ENCODE peak calls at places on chromosomes 5 and 9, in eight cellular contexts. One of them, this sample, is unnamed.

GRCh38 chr5:131022811-131023210 is 142.2 kb downstream of the HINT1 start:
- DNase-seq in activated CD4-positive, alpha-beta T cell treated with anti-CD3 and anti-CD28 coated beads, Interleukin-2, amount 50 U/mL, for 1 hour: no peak
- DNase-seq in M059J: no peak
- DNase-seq in psoas muscle: no peak
- DNase-seq in mammary epithelial cell: no peak
- DNase-seq in iPS-NIHi11: no peak
- DNase-seq in LoVo: no peak
- DNase-seq in stimulated activated CD8-positive, alpha-beta memory T cell treated with anti-CD3 and anti-CD28 coated beads, Interleukin-7, amount 100 ng/mL, for 4 hours: no peak
- DNase-seq in this sample: no peak

GRCh38 chr9:128005938-128006337 is 25.1 kb upstream of the EEIG1 start:
- DNase-seq in stimulated activated CD8-positive, alpha-beta memory T cell treated with anti-CD3 and anti-CD28 coated beads, Interleukin-7, amount 100 ng/mL, for 4 hours: no peak
- DNase-seq in M059J: peak
- DNase-seq in activated CD4-positive, alpha-beta T cell treated with anti-CD3 and anti-CD28 coated beads, Interleukin-2, amount 50 U/mL, for 1 hour: no peak
- DNase-seq in mammary epithelial cell: no peak
- DNase-seq in LoVo: no peak
- DNase-seq in iPS-NIHi11: no peak
- DNase-seq in psoas muscle: peak
- DNase-seq in this sample: peak

GRCh38 chr9:114893622-114894021 is 36.8 kb downstream of the TNFSF8 start:
- DNase-seq in activated CD4-positive, alpha-beta T cell treated with anti-CD3 and anti-CD28 coated beads, Interleukin-2, amount 50 U/mL, for 1 hour: no peak
- DNase-seq in psoas muscle: no peak
- DNase-seq in iPS-NIHi11: no peak
- DNase-seq in stimulated activated CD8-positive, alpha-beta memory T cell treated with anti-CD3 and anti-CD28 coated beads, Interleukin-7, amount 100 ng/mL, for 4 hours: peak
- DNase-seq in M059J: peak
- DNase-seq in LoVo: no peak
- DNase-seq in mammary epithelial cell: peak
- DNase-seq in this sample: peak

GRCh38 chr5:170348069-170348702 is 41.0 kb downstream of the KCNMB1 start:
- DNase-seq in mammary epithelial cell: no peak
- DNase-seq in LoVo: no peak
- DNase-seq in psoas muscle: no peak
- DNase-seq in M059J: no peak
- DNase-seq in activated CD4-positive, alpha-beta T cell treated with anti-CD3 and anti-CD28 coated beads, Interleukin-2, amount 50 U/mL, for 1 hour: no peak
- DNase-seq in stimulated activated CD8-positive, alpha-beta memory T cell treated with anti-CD3 and anti-CD28 coated beads, Interleukin-7, amount 100 ng/mL, for 4 hours: no peak
- DNase-seq in iPS-NIHi11: no peak
- DNase-seq in this sample: no peak

GRCh38 chr9:125467341-125467740 is 205.7 kb downstream of the GAPVD1 start:
- DNase-seq in mammary epithelial cell: no peak
- DNase-seq in psoas muscle: no peak
- DNase-seq in stimulated activated CD8-positive, alpha-beta memory T cell treated with anti-CD3 and anti-CD28 coated beads, Interleukin-7, amount 100 ng/mL, for 4 hours: no peak
- DNase-seq in M059J: no peak
- DNase-seq in iPS-NIHi11: no peak
- DNase-seq in LoVo: no peak
- DNase-seq in activated CD4-positive, alpha-beta T cell treated with anti-CD3 and anti-CD28 coated beads, Interleukin-2, amount 50 U/mL, for 1 hour: no peak
- DNase-seq in this sample: no peak

GRCh38 chr5:179610903-179611265 is 12.6 kb downstream of the HNRNPH1 start:
- DNase-seq in psoas muscle: no peak
- DNase-seq in activated CD4-positive, alpha-beta T cell treated with anti-CD3 and anti-CD28 coated beads, Interleukin-2, amount 50 U/mL, for 1 hour: no peak
- DNase-seq in mammary epithelial cell: no peak
- DNase-seq in LoVo: no peak
- DNase-seq in stimulated activated CD8-positive, alpha-beta memory T cell treated with anti-CD3 and anti-CD28 coated beads, Interleukin-7, amount 100 ng/mL, for 4 hours: no peak
- DNase-seq in iPS-NIHi11: no peak
- DNase-seq in M059J: no peak
- DNase-seq in this sample: no peak

GRCh38 chr5:6638236-6638635 is 5.0 kb downstream of the SRD5A1 start:
- DNase-seq in stimulated activated CD8-positive, alpha-beta memory T cell treated with anti-CD3 and anti-CD28 coated beads, Interleukin-7, amount 100 ng/mL, for 4 hours: no peak
- DNase-seq in iPS-NIHi11: no peak
- DNase-seq in M059J: no peak
- DNase-seq in psoas muscle: no peak
- DNase-seq in LoVo: no peak
- DNase-seq in activated CD4-positive, alpha-beta T cell treated with anti-CD3 and anti-CD28 coated beads, Interleukin-2, amount 50 U/mL, for 1 hour: no peak
- DNase-seq in mammary epithelial cell: peak
- DNase-seq in this sample: no peak

GRCh38 chr5:68378204-68378830 is 162.8 kb downstream of the PIK3R1 start:
- DNase-seq in activated CD4-positive, alpha-beta T cell treated with anti-CD3 and anti-CD28 coated beads, Interleukin-2, amount 50 U/mL, for 1 hour: no peak
- DNase-seq in M059J: peak
- DNase-seq in LoVo: no peak
- DNase-seq in stimulated activated CD8-positive, alpha-beta memory T cell treated with anti-CD3 and anti-CD28 coated beads, Interleukin-7, amount 100 ng/mL, for 4 hours: no peak
- DNase-seq in mammary epithelial cell: no peak
- DNase-seq in iPS-NIHi11: no peak
- DNase-seq in psoas muscle: no peak
- DNase-seq in this sample: no peak

GRCh38 chr5:181042722-181043121 is 2.7 kb downstream of the BTNL9 start:
- DNase-seq in mammary epithelial cell: no peak
- DNase-seq in psoas muscle: no peak
- DNase-seq in iPS-NIHi11: no peak
- DNase-seq in activated CD4-positive, alpha-beta T cell treated with anti-CD3 and anti-CD28 coated beads, Interleukin-2, amount 50 U/mL, for 1 hour: no peak
- DNase-seq in M059J: no peak
- DNase-seq in LoVo: no peak
- DNase-seq in stimulated activated CD8-positive, alpha-beta memory T cell treated with anti-CD3 and anti-CD28 coated beads, Interleukin-7, amount 100 ng/mL, for 4 hours: no peak
- DNase-seq in this sample: no peak

GRCh38 chr5:171390883-171391677 is 3.4 kb downstream of the NPM1 start:
- DNase-seq in mammary epithelial cell: peak
- DNase-seq in stimulated activated CD8-positive, alpha-beta memory T cell treated with anti-CD3 and anti-CD28 coated beads, Interleukin-7, amount 100 ng/mL, for 4 hours: no peak
- DNase-seq in psoas muscle: no peak
- DNase-seq in M059J: no peak
- DNase-seq in activated CD4-positive, alpha-beta T cell treated with anti-CD3 and anti-CD28 coated beads, Interleukin-2, amount 50 U/mL, for 1 hour: no peak
- DNase-seq in LoVo: no peak
- DNase-seq in iPS-NIHi11: no peak
- DNase-seq in this sample: no peak

GRCh38 chr9:134403292-134403681 is 77.0 kb downstream of the RXRA start:
- DNase-seq in M059J: no peak
- DNase-seq in activated CD4-positive, alpha-beta T cell treated with anti-CD3 and anti-CD28 coated beads, Interleukin-2, amount 50 U/mL, for 1 hour: no peak
- DNase-seq in iPS-NIHi11: no peak
- DNase-seq in LoVo: no peak
- DNase-seq in mammary epithelial cell: no peak
- DNase-seq in psoas muscle: peak
- DNase-seq in stimulated activated CD8-positive, alpha-beta memory T cell treated with anti-CD3 and anti-CD28 coated beads, Interleukin-7, amount 100 ng/mL, for 4 hours: no peak
- DNase-seq in this sample: no peak

This sample was measured in EH.